ENCODE peak calls at places on chromosome 16, in ten cellular contexts. Q is tibial artery; M is stimulated activated CD8-positive, alpha-beta memory T cell treated with anti-CD3 and anti-CD28 coated beads, Interleukin-7, amount 100 ng/mL, for 1 hour; F is NCI-H748 treated with DMSO at 0.1 percent for 48 hours; H is activated T-cell treated with anti-CD3 and anti-CD28 coated beads, Interleukin-2, amount 50 U/mL, for 72 hours; Y is EL; G is amniotic stem cell; E is occipital lobe; U is stimulated activated naive B cell treated with anti-CD40 and anti-IgM and Interleukin-4, amounts not matched to agents 10 μg/mL and 1 μg/mL and 100 μg/mL, for 72 hours; N is ELF-1. C is an unnamed sample.

GRCh38 chr16:83574388-83574787 is 233.4 kb upstream of the HSBP1 start:
- DNase-seq in Q (no peak), M (no peak), F (no peak), H (no peak), Y (peak), G (peak), E (no peak), U (no peak), N (peak), C (no peak)

GRCh38 chr16:64866026-64866425 is 255.8 kb downstream of the CDH11 start:
- DNase-seq in Q (no peak), M (no peak), F (no peak), H (no peak), Y (peak), G (no peak), E (no peak), U (no peak), N (no peak), C (no peak)

GRCh38 chr16:49019826-49020401 is 261.7 kb downstream of the CBLN1 start:
- DNase-seq in Q (no peak), M (no peak), F (peak), H (no peak), Y (no peak), G (no peak), E (no peak), U (no peak), N (no peak), C (no peak)

GRCh38 chr16:4316103-4316731 is 350 bp downstream of the GLIS2 start:
- DNase-seq in Q (no peak), M (no peak), F (no peak), H (peak), Y (peak), G (no peak), E (no peak), U (no peak), N (peak), C (no peak)

GRCh38 chr16:69311533-69312388 is 611 bp downstream of the VPS4A start:
- DNase-seq in Q (peak), M (no peak), F (no peak), H (peak), Y (peak), G (no peak), E (no peak), U (peak), N (peak), C (no peak)

GRCh38 chr16:47939690-47940089 is 216.1 kb downstream of the ABCC12 start:
- DNase-seq in Q (no peak), M (no peak), F (no peak), H (no peak), Y (no peak), G (no peak), E (no peak), U (no peak), N (peak), C (no peak)

GRCh38 chr16:606656-607307 is 16.9 kb downstream of the RAB40C start:
- DNase-seq in Q (no peak), M (no peak), F (no peak), H (no peak), Y (no peak), G (no peak), E (no peak), U (no peak), N (no peak), C (no peak)

GRCh38 chr16:27460663-27461482 is 58.9 kb downstream of the IL21R start:
- DNase-seq in Q (no peak), M (no peak), F (no peak), H (no peak), Y (no peak), G (no peak), E (no peak), U (no peak), N (no peak), C (no peak)

GRCh38 chr16:86427327-86427935 is 82.9 kb upstream of the FOXF1 start:
- DNase-seq in Q (no peak), M (no peak), F (no peak), H (no peak), Y (no peak), G (no peak), E (no peak), U (no peak), N (no peak), C (no peak)

GRCh38 chr16:49183911-49184310 is 97.7 kb downstream of the CBLN1 start:
- DNase-seq in Q (no peak), M (no peak), F (peak), H (no peak), Y (no peak), G (no peak), E (no peak), U (no peak), N (peak), C (no peak)

GRCh38 chr16:26765087-26765486 is 301.6 kb upstream of the C16orf82 start:
- DNase-seq in Q (no peak), M (no peak), F (no peak), H (no peak), Y (no peak), G (no peak), E (no peak), U (no peak), N (peak), C (no peak)

GRCh38 chr16:72999541-73000019 is 48.3 kb downstream of the ZFHX3 start:
- DNase-seq in Q (peak), M (no peak), F (no peak), H (no peak), Y (no peak), G (no peak), E (no peak), U (no peak), N (no peak), C (no peak)

GRCh38 chr16:21685034-21685455 is 21.3 kb downstream of the OTOA start:
- DNase-seq in Q (no peak), M (no peak), F (no peak), H (no peak), Y (no peak), G (no peak), E (no peak), U (no peak), N (peak), C (no peak)

GRCh38 chr16:5215911-5216310 is 118.3 kb upstream of the EEF2KMT start:
- DNase-seq in Q (no peak), M (no peak), F (no peak), H (no peak), Y (no peak), G (no peak), E (no peak), U (no peak), N (no peak), C (no peak)

GRCh38 chr16:14132696-14133048 is 61.6 kb downstream of the MRTFB start:
- DNase-seq in Q (no peak), M (no peak), F (no peak), H (no peak), Y (no peak), G (no peak), E (no peak), U (no peak), N (no peak), C (no peak)

GRCh38 chr16:20409398-20410152 is at the start of gene ACSM5:
- DNase-seq in Q (peak), M (no peak), F (no peak), H (no peak), Y (no peak), G (no peak), E (no peak), U (no peak), N (no peak), C (no peak)

GRCh38 chr16:68655806-68656205 is 10.7 kb downstream of the CDH3 start:
- DNase-seq in Q (no peak), M (no peak), F (no peak), H (no peak), Y (no peak), G (no peak), E (no peak), U (no peak), N (no peak), C (no peak)

GRCh38 chr16:84022641-84023040 is 20.0 kb downstream of the SLC38A8 start:
- DNase-seq in Q (no peak), M (no peak), F (no peak), H (no peak), Y (no peak), G (no peak), E (no peak), U (no peak), N (no peak), C (no peak)

GRCh38 chr16:27430923-27431484 is 29.0 kb downstream of the IL21R start:
- DNase-seq in Q (no peak), M (no peak), F (no peak), H (no peak), Y (no peak), G (no peak), E (no peak), U (peak), N (peak), C (peak)

GRCh38 chr16:67963325-67964321 is 4.8 kb downstream of the SLC12A4 start:
- DNase-seq in Q (no peak), M (no peak), F (no peak), H (no peak), Y (no peak), G (no peak), E (no peak), U (no peak), N (peak), C (no peak)

GRCh38 chr16:90035902-90036301 is 16.6 kb upstream of the DBNDD1 start:
- DNase-seq in Q (no peak), M (no peak), F (no peak), H (no peak), Y (no peak), G (no peak), E (no peak), U (no peak), N (peak), C (no peak)

GRCh38 chr16:66273036-66273435 is 93.5 kb upstream of the CDH5 start:
- DNase-seq in Q (no peak), M (no peak), F (no peak), H (no peak), Y (no peak), G (no peak), E (no peak), U (no peak), N (no peak), C (no peak)

GRCh38 chr16:14187517-14188338 is 116.6 kb downstream of the MRTFB start:
- DNase-seq in Q (no peak), M (no peak), F (peak), H (no peak), Y (no peak), G (no peak), E (no peak), U (no peak), N (no peak), C (no peak)

GRCh38 chr16:67543036-67543435 is 14.4 kb downstream of the RIPOR1 start:
- DNase-seq in Q (peak), M (no peak), F (no peak), H (no peak), Y (no peak), G (no peak), E (no peak), U (no peak), N (no peak), C (no peak)

GRCh38 chr16:88732172-88732960 is 26.1 kb downstream of the CTU2 start:
- DNase-seq in Q (no peak), M (no peak), F (no peak), H (no peak), Y (no peak), G (no peak), E (no peak), U (no peak), N (no peak), C (no peak)

GRCh38 chr16:57720142-57720575 is 15.4 kb upstream of the KATNB1 start:
- DNase-seq in Q (no peak), M (no peak), F (no peak), H (peak), Y (peak), G (peak), E (no peak), U (peak), N (peak), C (peak)